ENCODE peak calls at places on chromosomes 6 and 20, in nine cellular contexts. Y is Calu3; T is aorta; Z is CD4-positive, alpha-beta memory T cell; V is H1; O is CD8-positive, alpha-beta memory T cell; P is tibial artery; S is colonic mucosa; E is frontal cortex. K is an unnamed sample.

GRCh38 chr6:38459291-38459690 is 180.4 kb downstream of the BTBD9 start:
- DNase-seq in Y (no peak), T (no peak), Z (no peak), V (no peak), O (no peak), P (no peak), S (no peak), E (no peak), K (no peak)

GRCh38 chr6:39051399-39052122 is 3.0 kb downstream of the GLP1R start:
- DNase-seq in Y (peak; percentile 78), T (no peak), Z (no peak), V (no peak), O (no peak), P (no peak), S (no peak), E (no peak), K (peak; percentile 17)

GRCh38 chr6:149332602-149333311 is 15.2 kb downstream of the TAB2 start:
- DNase-seq in Y (no peak), T (no peak), Z (no peak), V (no peak), O (no peak), P (no peak), S (no peak), E (no peak), K (no peak)

GRCh38 chr6:14211596-14211961 is 94.0 kb downstream of the CD83 start:
- DNase-seq in Y (no peak), T (peak; percentile 78), Z (no peak), V (no peak), O (peak; percentile 6), P (peak; percentile 28), S (peak; percentile 64), E (peak; percentile 24), K (no peak)

GRCh38 chr20:57066126-57066900 is 200.1 kb downstream of the BMP7 start:
- DNase-seq in Y (no peak), T (no peak), Z (no peak), V (no peak), O (no peak), P (no peak), S (no peak), E (no peak), K (no peak)

GRCh38 chr20:9427430-9427829 is 87.0 kb upstream of the LAMP5 start:
- DNase-seq in Y (no peak), T (no peak), Z (no peak), V (no peak), O (no peak), P (no peak), S (no peak), E (no peak), K (no peak)

GRCh38 chr20:6623989-6624388 is 143.5 kb upstream of the BMP2 start:
- DNase-seq in Y (no peak), T (no peak), Z (no peak), V (no peak), O (no peak), P (no peak), S (peak; percentile 22), E (no peak), K (no peak)

GRCh38 chr6:107561325-107561724 is 71.4 kb downstream of the SOBP start:
- DNase-seq in Y (no peak), T (peak; percentile 80), Z (no peak), V (no peak), O (no peak), P (peak; percentile 70), S (no peak), E (no peak), K (no peak)

GRCh38 chr6:110053395-110054240 is 75.5 kb downstream of the GPR6 start:
- DNase-seq in Y (peak; percentile 44), T (no peak), Z (peak; percentile 17), V (no peak), O (no peak), P (no peak), S (no peak), E (peak; percentile 52), K (peak; percentile 50)

GRCh38 chr6:109332748-109333147 is 49.5 kb downstream of the CD164 start:
- DNase-seq in Y (no peak), T (no peak), Z (no peak), V (no peak), O (no peak), P (no peak), S (peak; percentile 84), E (no peak), K (no peak)

GRCh38 chr6:149059557-149059956 is 258.0 kb upstream of the TAB2 start:
- DNase-seq in Y (no peak), T (no peak), Z (no peak), V (no peak), O (no peak), P (no peak), S (no peak), E (no peak), K (no peak)

GRCh38 chr6:17877196-17877889 is 110.1 kb downstream of the KIF13A start:
- DNase-seq in Y (no peak), T (no peak), Z (no peak), V (no peak), O (no peak), P (no peak), S (no peak), E (no peak), K (no peak)

GRCh38 chr20:543369-544152 is at the start of gene CSNK2A1:
- DNase-seq in Y (peak; percentile 91), T (peak; percentile 97), Z (peak; percentile 97), V (peak; percentile 96), O (peak; percentile 93), P (peak; percentile 92), S (peak; percentile 95), E (peak; percentile 94), K (peak; percentile 96)

GRCh38 chr6:150704447-150705192 is 104.9 kb downstream of the PLEKHG1 start:
- DNase-seq in Y (no peak), T (no peak), Z (no peak), V (no peak), O (no peak), P (no peak), S (no peak), E (no peak), K (no peak)

GRCh38 chr20:35992713-35993335 is 24.4 kb downstream of the CNBD2 start:
- DNase-seq in Y (peak; percentile 76), T (no peak), Z (peak; percentile 66), V (no peak), O (no peak), P (no peak), S (peak; percentile 56), E (peak; percentile 66), K (peak; percentile 86)

GRCh38 chr6:111764238-111765182 is 108.7 kb downstream of the FYN start:
- DNase-seq in Y (no peak), T (no peak), Z (peak; percentile 74), V (no peak), O (peak; percentile 59), P (no peak), S (no peak), E (no peak), K (no peak)

GRCh38 chr20:8095648-8096572 is 36.2 kb upstream of the PLCB1 start:
- DNase-seq in Y (no peak), T (no peak), Z (no peak), V (no peak), O (no peak), P (no peak), S (no peak), E (no peak), K (no peak)

GRCh38 chr6:15421945-15422733 is 176.3 kb downstream of the JARID2 start:
- DNase-seq in Y (no peak), T (no peak), Z (no peak), V (no peak), O (no peak), P (no peak), S (no peak), E (no peak), K (no peak)

GRCh38 chr6:84379142-84379541 is 151.7 kb upstream of the CEP162 start:
- DNase-seq in Y (no peak), T (no peak), Z (no peak), V (no peak), O (no peak), P (no peak), S (no peak), E (no peak), K (no peak)

GRCh38 chr20:4883051-4883450 is 118.3 kb downstream of the SLC23A2 start:
- DNase-seq in Y (no peak), T (no peak), Z (no peak), V (no peak), O (no peak), P (no peak), S (no peak), E (no peak), K (no peak)

GRCh38 chr6:34986845-34987246 is 97.8 kb downstream of the ANKS1A start:
- DNase-seq in Y (peak; percentile 81), T (peak; percentile 85), Z (peak; percentile 60), V (peak; percentile 77), O (peak; percentile 49), P (peak; percentile 38), S (peak; percentile 71), E (peak; percentile 68), K (peak; percentile 35)

GRCh38 chr6:111740506-111740905 is 132.7 kb downstream of the FYN start:
- DNase-seq in Y (no peak), T (no peak), Z (no peak), V (no peak), O (no peak), P (no peak), S (no peak), E (no peak), K (no peak)

GRCh38 chr6:134937426-134937825 is 12.5 kb downstream of the ALDH8A1 start:
- DNase-seq in Y (no peak), T (no peak), Z (no peak), V (no peak), O (no peak), P (no peak), S (no peak), E (no peak), K (no peak)

GRCh38 chr20:54065601-54066038 is 4.8 kb downstream of the BCAS1 start:
- DNase-seq in Y (no peak), T (no peak), Z (no peak), V (no peak), O (no peak), P (no peak), S (peak; percentile 54), E (no peak), K (no peak)

GRCh38 chr6:110693296-110693695 is 122.0 kb downstream of the CDK19 start:
- DNase-seq in Y (no peak), T (no peak), Z (no peak), V (no peak), O (no peak), P (no peak), S (no peak), E (no peak), K (no peak)

GRCh38 chr6:136487746-136488145 is 62.5 kb downstream of the MAP7 start:
- DNase-seq in Y (no peak), T (no peak), Z (no peak), V (no peak), O (no peak), P (no peak), S (no peak), E (no peak), K (no peak)

GRCh38 chr6:24428615-24429014 is 25.9 kb downstream of the MRS2 start:
- DNase-seq in Y (no peak), T (no peak), Z (no peak), V (no peak), O (no peak), P (no peak), S (no peak), E (no peak), K (no peak)

GRCh38 chr6:84825461-84825860 is 61.1 kb upstream of the TBX18 start:
- DNase-seq in Y (no peak), T (no peak), Z (no peak), V (no peak), O (no peak), P (no peak), S (no peak), E (no peak), K (no peak)

GRCh38 chr20:47854687-47855212 is 69.5 kb upstream of the SULF2 start:
- DNase-seq in Y (peak; percentile 81), T (no peak), Z (no peak), V (peak; percentile 72), O (no peak), P (no peak), S (no peak), E (no peak), K (peak; percentile 60)